ENCODE peak calls at places on chromosome 9, in ten cellular contexts. G is mucosa of descending colon, Y is lung, M is A549, H is fibroblast of mammary gland, J is AG10803, F is spleen, T is Peyer's patch, R is endodermal cell, Z is endothelial cell of umbilical vein. A is an unnamed sample.

GRCh38 chr9:120258096-120258495 is 321.9 kb downstream of the CDK5RAP2 start:
- DNase-seq in G (no peak), Y (no peak), M (no peak), H (peak), J (no peak), F (no peak), T (no peak), R (no peak), Z (no peak), A (no peak)

GRCh38 chr9:109856785-109857184 is 76.8 kb downstream of the PALM2AKAP2 start:
- DNase-seq in G (no peak), Y (no peak), M (no peak), H (no peak), J (peak), F (no peak), T (no peak), R (peak), Z (no peak), A (peak)

GRCh38 chr9:130443840-130444492 is 795 bp upstream of the ASS1 start:
- DNase-seq in G (peak), Y (no peak), M (no peak), H (peak), J (no peak), F (no peak), T (no peak), R (no peak), Z (no peak), A (no peak)

GRCh38 chr9:112380102-112380581 is at the start of gene HSDL2:
- DNase-seq in G (no peak), Y (no peak), M (no peak), H (peak), J (peak), F (no peak), T (no peak), R (no peak), Z (no peak), A (peak)

GRCh38 chr9:126456396-126456795 is 129.8 kb downstream of the MVB12B start:
- DNase-seq in G (no peak), Y (no peak), M (no peak), H (peak), J (no peak), F (no peak), T (no peak), R (no peak), Z (no peak), A (no peak)

GRCh38 chr9:77575785-77576184 is 72.3 kb downstream of the GNA14 start:
- DNase-seq in G (no peak), Y (no peak), M (peak), H (peak), J (no peak), F (no peak), T (no peak), R (peak), Z (no peak), A (peak)

GRCh38 chr9:115575147-115575546 is 457.2 kb upstream of the TNC start:
- DNase-seq in G (no peak), Y (no peak), M (no peak), H (no peak), J (no peak), F (no peak), T (no peak), R (no peak), Z (no peak), A (no peak)

GRCh38 chr9:73199886-73200285 is 48.2 kb downstream of the ANXA1 start:
- DNase-seq in G (no peak), Y (no peak), M (peak), H (no peak), J (no peak), F (no peak), T (no peak), R (peak), Z (peak), A (peak)

GRCh38 chr9:111926421-111926875 is 29.8 kb downstream of the UGCG start:
- DNase-seq in G (peak), Y (no peak), M (no peak), H (peak), J (peak), F (peak), T (no peak), R (no peak), Z (peak), A (peak)

GRCh38 chr9:133581553-133582343 is 27.4 kb downstream of the FAM163B start:
- DNase-seq in G (no peak), Y (no peak), M (no peak), H (no peak), J (no peak), F (no peak), T (no peak), R (no peak), Z (no peak), A (peak)

DNA sequence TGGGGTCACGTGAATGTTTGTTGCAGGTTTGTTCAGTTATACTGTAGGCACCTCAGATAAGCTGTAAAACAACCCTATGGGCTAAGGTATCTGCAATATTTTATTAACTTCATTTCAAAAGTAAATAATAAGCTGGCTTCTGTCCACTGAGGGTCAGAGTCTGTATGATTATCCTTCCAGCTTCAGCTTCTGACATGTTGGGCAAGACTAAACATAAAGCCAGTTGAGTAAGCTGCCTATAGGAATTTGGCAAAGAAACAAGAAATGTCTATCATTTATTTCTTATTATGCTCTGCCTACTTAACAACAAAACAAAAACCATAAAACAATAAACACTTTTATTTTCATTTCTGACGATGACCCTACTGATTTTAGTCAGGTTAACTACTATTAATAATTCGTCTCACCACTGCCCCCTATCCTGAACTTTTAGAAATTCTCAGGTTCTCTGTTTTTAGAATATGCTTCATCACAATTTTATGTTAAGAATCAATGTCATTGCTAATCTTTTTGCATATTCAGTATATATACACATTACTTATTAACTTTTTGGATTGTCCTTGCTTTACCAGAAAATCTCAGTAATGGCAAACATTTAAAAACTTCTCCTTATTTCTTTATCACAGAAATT is 413.5 kb upstream of the ADAMTSL1 start:
- DNase-seq in G (no peak), Y (no peak), M (no peak), H (no peak), J (no peak), F (no peak), T (no peak), R (no peak), Z (no peak), A (no peak)
- TF ChIP-seq CTCF in G (no peak), Y (no peak), M (no peak), H (peak), J (no peak), F (no peak), T (peak), R (peak), Z (no peak), A (no peak)

GRCh38 chr9:37034938-37035471 is 937 bp upstream of the PAX5 start:
- DNase-seq in G (no peak), Y (no peak), M (no peak), H (no peak), J (no peak), F (peak), T (no peak), R (peak), Z (no peak), A (no peak)
- H3K4me3 ChIP-seq in G (no peak), Y (no peak), M (peak), H (no peak), J (no peak), F (no peak), T (no peak), R (peak), Z (no peak), A (no peak)

DNA sequence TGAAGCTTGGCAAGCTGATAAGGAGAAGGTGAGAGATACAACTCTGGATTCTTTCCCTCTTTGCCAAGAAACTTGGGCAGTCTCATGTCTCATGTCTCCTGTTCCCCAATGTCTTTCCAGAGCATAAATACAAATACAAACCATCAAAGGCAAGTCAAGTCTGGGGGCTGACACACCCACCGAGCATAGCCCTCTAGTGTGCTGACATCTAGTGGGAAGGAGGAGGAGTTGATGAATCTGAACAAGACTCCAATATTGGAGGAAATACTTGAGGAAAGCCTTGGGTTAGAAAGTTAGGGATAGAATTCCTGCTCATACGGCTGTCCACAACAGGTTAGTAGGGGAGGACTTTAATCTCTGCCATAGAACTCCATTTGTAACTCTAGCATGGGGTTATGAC is 8.6 kb downstream of the MLANA start:
- DNase-seq in G (no peak), Y (no peak), M (peak), H (no peak), J (no peak), F (no peak), T (no peak), R (no peak), Z (no peak), A (peak)
- TF ChIP-seq CTCF in G (no peak), Y (no peak), M (peak), H (peak), J (peak), F (no peak), T (no peak), R (peak), Z (no peak), A (peak)

GRCh38 chr9:83062653-83063527 is at the start of gene RASEF:
- DNase-seq in G (peak), Y (peak), M (peak), H (no peak), J (no peak), F (peak), T (peak), R (peak), Z (no peak), A (peak)

GRCh38 chr9:83062011-83062652 is 810 bp downstream of the RASEF start:
- DNase-seq in G (peak), Y (peak), M (peak), H (peak), J (no peak), F (no peak), T (peak), R (peak), Z (no peak), A (peak)

GRCh38 chr9:83059417-83059816 is 3.5 kb downstream of the RASEF start:
- DNase-seq in G (no peak), Y (no peak), M (no peak), H (no peak), J (no peak), F (no peak), T (no peak), R (no peak), Z (no peak), A (no peak)

GRCh38 chr9:83061036-83061435 is 1.9 kb downstream of the RASEF start:
- DNase-seq in G (no peak), Y (no peak), M (peak), H (no peak), J (no peak), F (no peak), T (no peak), R (no peak), Z (no peak), A (no peak)

GRCh38 chr9:83060557-83060956 is 2.4 kb downstream of the RASEF start:
- DNase-seq in G (no peak), Y (peak), M (peak), H (no peak), J (no peak), F (no peak), T (no peak), R (no peak), Z (no peak), A (no peak)
- H3K4me3 ChIP-seq in G (no peak), Y (no peak), M (peak), H (no peak), J (no peak), F (no peak), T (peak), R (no peak), Z (no peak), A (no peak)

DNA sequence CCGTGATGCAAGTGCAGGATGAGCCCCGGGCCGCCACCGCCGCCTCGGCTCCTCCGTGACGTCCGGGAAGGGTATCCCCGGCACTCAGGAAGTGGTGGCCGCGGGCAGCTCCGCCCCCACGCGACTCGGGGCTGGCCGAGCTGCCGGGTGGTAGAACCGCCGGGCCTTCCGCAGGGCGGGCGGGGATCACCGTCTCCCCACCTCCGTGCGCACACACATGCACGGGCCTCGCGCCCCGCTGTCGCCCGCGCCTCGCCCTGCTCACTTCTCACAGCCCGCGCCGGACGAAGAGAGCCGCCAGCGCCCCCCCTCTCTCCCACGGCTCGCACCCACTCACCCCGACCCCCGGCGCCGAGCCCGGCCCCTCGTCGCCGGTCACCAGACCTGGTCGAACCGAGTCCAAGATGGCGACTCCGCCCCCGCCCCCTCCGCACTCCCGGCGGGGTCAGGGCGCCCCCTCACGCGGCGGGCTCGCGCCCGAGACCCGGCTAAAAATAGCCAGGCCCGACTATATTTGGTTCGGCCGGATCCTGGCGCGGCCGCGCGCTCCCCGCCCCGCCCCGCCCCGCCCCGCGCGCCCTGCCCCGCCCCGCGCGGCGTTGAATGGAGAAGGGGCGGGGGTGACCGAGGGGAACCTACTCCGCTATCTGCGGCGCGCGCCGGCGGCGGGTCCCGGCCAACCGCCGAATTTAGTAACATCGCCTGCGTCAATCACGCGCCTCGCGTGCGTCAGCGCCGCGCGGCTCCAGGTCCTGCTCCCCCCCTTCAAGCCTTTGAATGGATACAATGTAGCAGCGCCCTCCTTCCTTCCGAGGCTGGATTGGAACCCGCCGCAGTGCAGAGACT is 2.0 kb upstream of the NR4A3 start:
- DNase-seq in G (peak), Y (peak), M (peak), H (peak), J (peak), F (peak), T (peak), R (peak), Z (peak), A (peak)
- TF ChIP-seq CTCF in G (no peak), Y (no peak), M (no peak), H (no peak), J (peak), F (no peak), T (no peak), R (no peak), Z (peak), A (peak)

GRCh38 chr9:26170224-26170623 is 492.0 kb upstream of the TUSC1 start:
- DNase-seq in G (no peak), Y (no peak), M (peak), H (peak), J (peak), F (no peak), T (no peak), R (no peak), Z (no peak), A (no peak)

GRCh38 chr9:26172301-26172700 is 494.1 kb upstream of the TUSC1 start:
- DNase-seq in G (no peak), Y (no peak), M (no peak), H (no peak), J (no peak), F (no peak), T (no peak), R (no peak), Z (no peak), A (no peak)

GRCh38 chr9:26165426-26165825 is 487.2 kb upstream of the TUSC1 start:
- DNase-seq in G (no peak), Y (no peak), M (no peak), H (no peak), J (no peak), F (no peak), T (no peak), R (no peak), Z (no peak), A (no peak)

GRCh38 chr9:26166537-26166936 is 488.3 kb upstream of the TUSC1 start:
- DNase-seq in G (no peak), Y (no peak), M (no peak), H (no peak), J (no peak), F (no peak), T (no peak), R (no peak), Z (no peak), A (no peak)

DNA sequence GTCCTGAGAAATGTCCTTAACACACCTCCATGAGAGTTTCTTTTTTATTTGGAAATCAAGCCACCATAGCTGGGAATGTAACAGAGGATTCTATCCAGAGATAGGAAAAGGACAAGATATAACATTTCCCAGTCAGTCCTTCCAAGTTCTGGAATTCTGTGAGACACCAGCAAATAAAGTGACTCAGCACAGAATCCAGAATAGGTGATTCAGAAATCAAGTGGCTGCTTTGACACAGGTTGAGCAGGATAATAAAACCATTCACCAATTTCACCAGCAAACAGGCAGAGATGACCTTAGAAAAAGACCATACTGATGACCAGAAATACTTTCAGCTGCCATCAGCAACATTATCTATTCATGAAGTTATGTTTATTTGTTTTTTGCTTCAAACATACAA is 491.4 kb upstream of the TUSC1 start:
- DNase-seq in G (no peak), Y (no peak), M (peak), H (peak), J (peak), F (no peak), T (no peak), R (no peak), Z (no peak), A (no peak)
- H3K4me3 ChIP-seq in G (no peak), Y (no peak), M (no peak), H (no peak), J (no peak), F (no peak), T (no peak), R (no peak), Z (no peak), A (no peak)

DNA sequence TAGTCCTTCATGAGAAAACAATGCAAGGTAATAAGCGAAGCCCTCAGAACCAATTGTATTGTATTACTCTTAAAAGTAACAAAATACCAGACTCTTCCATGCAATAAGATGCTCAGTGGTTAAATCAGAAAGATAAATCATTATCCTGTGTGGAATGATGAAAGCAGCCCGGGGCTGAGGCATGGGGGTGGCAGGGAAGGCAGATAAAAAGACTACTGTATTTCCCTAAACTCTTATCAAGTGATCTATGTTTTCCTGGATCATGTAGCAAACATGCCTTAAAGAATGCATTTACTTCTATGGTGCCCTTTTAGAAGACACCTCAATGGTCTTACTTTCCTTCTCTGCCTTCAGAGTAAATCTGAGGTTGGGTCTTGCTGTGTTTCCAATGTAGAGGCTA is 105.6 kb upstream of the DAPK1 start:
- DNase-seq in G (no peak), Y (no peak), M (no peak), H (no peak), J (no peak), F (no peak), T (no peak), R (no peak), Z (no peak), A (no peak)
- TF ChIP-seq CTCF in G (no peak), Y (no peak), M (no peak), H (no peak), J (no peak), F (no peak), T (no peak), R (no peak), Z (no peak), A (no peak)

A was measured in choroid plexus epithelial cell.